ENCODE peak calls at places on chromosome 6, in nine cellular contexts. W is fibroblast of the conjunctiva, Z is RKO, S is lower lobe of right lung, I is AG04450, Q is hypothalamus, B is amniotic epithelial cell, L is naive B cell, D is AML-193. J is an unnamed sample.

GRCh38 chr6:52497652-52498408 is 77.7 kb downstream of the EFHC1 start:
- DNase-seq in S (peak; percentile 52), B (no peak), Q (no peak), L (peak; percentile 47), D (no peak), Z (no peak), I (no peak), W (no peak), J (no peak)

GRCh38 chr6:162343196-162343901 is 384.2 kb downstream of the PRKN start:
- DNase-seq in Q (no peak), D (no peak), S (no peak), Z (no peak), L (no peak), B (no peak), W (no peak), I (no peak), J (no peak)

GRCh38 chr6:108742041-108742440 is 106.2 kb upstream of the ARMC2 start:
- DNase-seq in L (no peak), I (no peak), W (no peak), Z (no peak), S (no peak), B (no peak), D (peak; percentile 96), Q (no peak), J (no peak)

GRCh38 chr6:159728552-159728951 is 1.2 kb downstream of the WTAP start:
- DNase-seq in S (no peak), L (no peak), Q (no peak), B (no peak), W (no peak), Z (peak; percentile 21), D (no peak), I (no peak), J (no peak)

GRCh38 chr6:52953911-52954839 is 40.9 kb downstream of the GSTA4 start:
- DNase-seq in W (no peak), S (no peak), B (no peak), Z (no peak), D (no peak), L (no peak), I (no peak), Q (no peak), J (peak; percentile 30)

GRCh38 chr6:63676412-63677114 is 41.0 kb downstream of the PHF3 start:
- DNase-seq in Q (no peak), S (no peak), B (peak; percentile 12), I (no peak), D (no peak), Z (no peak), L (no peak), W (no peak), J (no peak)

GRCh38 chr6:31750411-31751022 is 10.7 kb downstream of the MSH5 start:
- DNase-seq in Z (peak; percentile 63), L (no peak), W (no peak), I (no peak), D (no peak), B (peak; percentile 80), Q (no peak), S (no peak), J (no peak)

GRCh38 chr6:77178821-77179220 is 284.5 kb downstream of the HTR1B start:
- DNase-seq in I (peak; percentile 3), L (no peak), Q (no peak), Z (no peak), B (peak; percentile 87), W (no peak), S (no peak), D (no peak), J (peak; percentile 65)

GRCh38 chr6:13523826-13524622 is 36.6 kb upstream of the GFOD1 start:
- DNase-seq in S (no peak), Z (no peak), I (no peak), L (no peak), D (no peak), Q (no peak), W (no peak), B (no peak), J (no peak)

GRCh38 chr6:144745434-144745833 is 460.3 kb downstream of the UTRN start:
- DNase-seq in D (no peak), L (no peak), Z (no peak), B (no peak), W (no peak), I (no peak), Q (no peak), S (no peak), J (no peak)

GRCh38 chr6:138339024-138339423 is 38.7 kb upstream of the SMIM28 start:
- DNase-seq in W (no peak), S (no peak), Z (no peak), D (no peak), I (no peak), B (no peak), Q (no peak), L (no peak), J (peak; percentile 5)

GRCh38 chr6:65259080-65259479 is 447.9 kb downstream of the EYS start:
- DNase-seq in L (no peak), D (no peak), I (peak; percentile 0), Q (no peak), B (peak; percentile 37), Z (peak; percentile 77), S (no peak), W (peak; percentile 51), J (peak; percentile 7)

GRCh38 chr6:33577106-33577535 is 3.0 kb downstream of the BAK1 start:
- DNase-seq in B (no peak), L (no peak), Q (no peak), W (no peak), Z (peak; percentile 53), D (peak; percentile 82), I (no peak), S (peak; percentile 81), J (no peak)

GRCh38 chr6:151027936-151028838 is 162.7 kb downstream of the MTHFD1L start:
- DNase-seq in Z (peak; percentile 16), S (no peak), B (no peak), W (no peak), L (no peak), Q (no peak), I (no peak), D (no peak), J (no peak)

GRCh38 chr6:25968769-25969168 is 6.2 kb downstream of the TRIM38 start:
- DNase-seq in I (no peak), S (no peak), B (no peak), D (no peak), L (no peak), Z (no peak), Q (no peak), W (peak; percentile 43), J (no peak)

GRCh38 chr6:54191460-54191859 is 80.2 kb downstream of the MLIP start:
- DNase-seq in S (no peak), Q (no peak), I (peak; percentile 2), W (peak; percentile 33), D (peak; percentile 62), B (peak; percentile 84), L (no peak), Z (peak; percentile 20), J (no peak)

GRCh38 chr6:118186676-118187567 is 279.9 kb downstream of the SLC35F1 start:
- DNase-seq in B (peak; percentile 2), Q (no peak), L (no peak), D (no peak), Z (no peak), W (no peak), S (no peak), I (no peak), J (no peak)

GRCh38 chr6:147161974-147162495 is 42.2 kb upstream of the STXBP5 start:
- DNase-seq in I (peak; percentile 50), W (peak; percentile 37), Q (no peak), Z (peak; percentile 16), D (no peak), L (no peak), S (no peak), B (peak; percentile 92), J (peak; percentile 51)

GRCh38 chr6:47419621-47420020 is 58.0 kb upstream of the CD2AP start:
- DNase-seq in L (no peak), W (no peak), S (no peak), D (no peak), Z (no peak), Q (no peak), I (no peak), B (no peak), J (peak; percentile 11)

GRCh38 chr6:75853796-75854195 is 104.8 kb downstream of the MYO6 start:
- DNase-seq in W (no peak), Z (no peak), B (no peak), Q (no peak), L (no peak), I (no peak), S (no peak), D (no peak), J (no peak)

GRCh38 chr6:93678841-93679454 is 259.6 kb upstream of the EPHA7 start:
- DNase-seq in Q (no peak), L (no peak), S (no peak), I (no peak), D (no peak), Z (no peak), W (no peak), B (no peak), J (no peak)

GRCh38 chr6:30542404-30542725 is 13.9 kb downstream of the GNL1 start:
- DNase-seq in L (peak; percentile 68), W (no peak), Q (no peak), S (no peak), Z (no peak), I (no peak), D (no peak), B (no peak), J (no peak)

GRCh38 chr6:53994201-53994600 is 117.0 kb upstream of the MLIP start:
- DNase-seq in Q (no peak), D (no peak), I (no peak), L (no peak), S (no peak), W (no peak), Z (no peak), B (no peak), J (no peak)

GRCh38 chr6:25088513-25088912 is 152.8 kb upstream of the RIPOR2 start:
- DNase-seq in Z (no peak), D (no peak), S (no peak), Q (no peak), L (no peak), I (no peak), W (no peak), B (peak; percentile 32), J (peak; percentile 69)

GRCh38 chr6:165301372-165302246 is 7.8 kb downstream of the C6orf118 start:
- DNase-seq in D (no peak), Q (no peak), L (no peak), B (no peak), Z (no peak), W (no peak), I (no peak), S (no peak), J (no peak)

GRCh38 chr6:33926451-33926850 is 122.6 kb upstream of the MLN start:
- DNase-seq in L (no peak), Z (peak; percentile 60), D (no peak), Q (no peak), S (no peak), B (peak; percentile 7), W (no peak), I (no peak), J (no peak)

GRCh38 chr6:52144196-52145076 is 41.7 kb upstream of the IL17A start:
- DNase-seq in W (no peak), Q (no peak), Z (no peak), I (no peak), D (no peak), L (no peak), B (no peak), S (no peak), J (no peak)

GRCh38 chr6:110484321-110484720 is 7.9 kb upstream of the SLC22A16 start:
- DNase-seq in W (no peak), Q (no peak), Z (no peak), L (no peak), S (no peak), I (no peak), D (peak; percentile 99), B (peak; percentile 86), J (peak; percentile 25)

GRCh38 chr6:108874470-108875160 is 26.4 kb downstream of the ARMC2 start:
- DNase-seq in I (no peak), B (peak; percentile 87), S (no peak), Z (no peak), D (peak; percentile 88), W (no peak), Q (no peak), L (no peak), J (no peak)

GRCh38 chr6:162887981-162888689 is 160.4 kb downstream of the PACRG start:
- DNase-seq in Q (no peak), D (no peak), L (no peak), S (no peak), Z (no peak), B (no peak), I (no peak), W (no peak), J (no peak)

GRCh38 chr6:115221185-115221584 is 839.5 kb downstream of the FRK start:
- DNase-seq in Q (no peak), L (no peak), Z (no peak), B (no peak), S (no peak), D (no peak), W (no peak), I (no peak), J (no peak)

J was measured in foreskin keratinocyte.